ENCODE peak calls at places on chromosomes 1 and 21, in five cellular contexts. T, N, O, S and C are unnamed samples.

GRCh38 chr1:116334015-116334547 is 39.0 kb upstream of the ATP1A1 start:
- DNase-seq in T (no peak), N (no peak), O (peak; percentile 86), S (peak; percentile 81), C (no peak)

GRCh38 chr1:14855278-14855677 is 256.8 kb downstream of the KAZN start:
- DNase-seq in T (no peak), N (no peak), O (no peak), S (no peak), C (no peak)

GRCh38 chr1:38858833-38859560 is 575 bp downstream of the RRAGC start:
- DNase-seq in T (peak; percentile 22), N (peak; percentile 36), O (peak; percentile 48), S (peak; percentile 51), C (peak; percentile 75)

GRCh38 chr1:9843576-9843945 is 19.8 kb upstream of the CLSTN1 start:
- DNase-seq in T (no peak), N (no peak), O (peak; percentile 95), S (no peak), C (no peak)

GRCh38 chr1:151905070-151905442 is 4.3 kb downstream of the THEM4 start:
- DNase-seq in T (peak; percentile 52), N (peak; percentile 38), O (no peak), S (no peak), C (no peak)

GRCh38 chr1:239587066-239587465 is 200.7 kb downstream of the CHRM3 start:
- DNase-seq in T (no peak), N (no peak), O (no peak), S (peak; percentile 6), C (no peak)

GRCh38 chr1:233112184-233113008 is 162.0 kb downstream of the NTPCR start:
- DNase-seq in T (no peak), N (no peak), O (no peak), S (no peak), C (no peak)

GRCh38 chr1:178659789-178660208 is 65.2 kb upstream of the RALGPS2 start:
- DNase-seq in T (no peak), N (no peak), O (no peak), S (no peak), C (no peak)

GRCh38 chr1:111882986-111883560 is 106.4 kb downstream of the KCND3 start:
- DNase-seq in T (no peak), N (no peak), O (no peak), S (no peak), C (no peak)

GRCh38 chr1:7010534-7011200 is 225.4 kb downstream of the CAMTA1 start:
- DNase-seq in T (no peak), N (no peak), O (no peak), S (no peak), C (no peak)

GRCh38 chr1:1085171-1085841 is 11.2 kb upstream of the RNF223 start:
- DNase-seq in T (no peak), N (no peak), O (no peak), S (no peak), C (no peak)

GRCh38 chr21:38322551-38322950 is 65.8 kb downstream of the KCNJ15 start:
- DNase-seq in T (no peak), N (no peak), O (no peak), S (peak; percentile 74), C (no peak)

GRCh38 chr1:14334336-14335176 is 263.9 kb upstream of the KAZN start:
- DNase-seq in T (no peak), N (peak; percentile 0), O (no peak), S (peak; percentile 34), C (no peak)

GRCh38 chr1:100423832-100424337 is 71.6 kb downstream of the CDC14A start:
- DNase-seq in T (no peak), N (no peak), O (peak; percentile 26), S (no peak), C (no peak)

GRCh38 chr21:33115586-33116541 is 45.9 kb downstream of the OLIG1 start:
- DNase-seq in T (no peak), N (no peak), O (no peak), S (no peak), C (peak; percentile 90)

GRCh38 chr1:173295391-173295790 is 88.3 kb upstream of the TNFSF4 start:
- DNase-seq in T (no peak), N (no peak), O (no peak), S (no peak), C (no peak)

GRCh38 chr1:191839891-191840290 is 318.4 kb upstream of the RGS18 start:
- DNase-seq in T (no peak), N (no peak), O (no peak), S (no peak), C (no peak)

GRCh38 chr1:31708324-31708723 is 4.5 kb upstream of the COL16A1 start:
- DNase-seq in T (no peak), N (no peak), O (peak; percentile 63), S (peak; percentile 44), C (no peak)

GRCh38 chr21:42436914-42437313 is 33.2 kb downstream of the UBASH3A start:
- DNase-seq in T (no peak), N (no peak), O (no peak), S (no peak), C (no peak)

GRCh38 chr1:76198452-76198851 is 123.9 kb downstream of the ST6GALNAC3 start:
- DNase-seq in T (no peak), N (no peak), O (no peak), S (no peak), C (no peak)

GRCh38 chr1:175390522-175391247 is 198.1 kb upstream of the KIAA0040 start:
- DNase-seq in T (no peak), N (no peak), O (no peak), S (no peak), C (no peak)

GRCh38 chr1:2151252-2151651 is 43.3 kb downstream of the FAAP20 start:
- DNase-seq in T (no peak), N (no peak), O (no peak), S (no peak), C (no peak)

GRCh38 chr1:109040627-109041613 is 982 bp downstream of the WDR47 start:
- DNase-seq in T (peak; percentile 0), N (no peak), O (peak; percentile 44), S (peak; percentile 62), C (no peak)

GRCh38 chr1:32246888-32247273 is at the start of gene FAM167B:
- DNase-seq in T (no peak), N (no peak), O (no peak), S (no peak), C (no peak)